ENCODE peak calls at places on chromosomes 1 and 21, in ten cellular contexts. Q is astrocyte, M is MCF 10A, S is heart left ventricle, D is HCT116, H is stomach, J is AG10803, L is transverse colon, X is fibroblast of lung, N is fibroblast of pulmonary artery. O is an unnamed sample.

GRCh38 chr1:34361781-34362357 is 185.2 kb downstream of the C1orf94 start:
- DNase-seq in Q (no peak), M (no peak), S (no peak), D (no peak), H (no peak), J (no peak), L (no peak), X (no peak), N (no peak), O (no peak)

GRCh38 chr1:228938248-228938891 is 203.1 kb downstream of the RHOU start:
- DNase-seq in Q (no peak), M (no peak), S (peak), D (no peak), H (no peak), J (no peak), L (no peak), X (no peak), N (no peak), O (no peak)

GRCh38 chr1:1170891-1171550 is 2.7 kb upstream of the TTLL10 start:
- DNase-seq in Q (no peak), M (no peak), S (peak), D (no peak), H (no peak), J (no peak), L (no peak), X (no peak), N (no peak), O (no peak)

GRCh38 chr1:88935522-88936222 is 44.3 kb upstream of the GTF2B start:
- DNase-seq in Q (peak), M (peak), S (no peak), D (peak), H (no peak), J (peak), L (no peak), X (peak), N (peak), O (peak)

GRCh38 chr1:94660994-94661393 is 119.4 kb upstream of the F3 start:
- DNase-seq in Q (peak), M (no peak), S (no peak), D (no peak), H (no peak), J (peak), L (no peak), X (peak), N (peak), O (no peak)

GRCh38 chr1:17047924-17048323 is 5.9 kb downstream of the SDHB start:
- DNase-seq in Q (no peak), M (no peak), S (no peak), D (no peak), H (no peak), J (no peak), L (no peak), X (no peak), N (no peak), O (no peak)

GRCh38 chr1:117686907-117687306 is 81.1 kb downstream of the TENT5C start:
- DNase-seq in Q (peak), M (peak), S (no peak), D (no peak), H (no peak), J (peak), L (no peak), X (peak), N (peak), O (peak)

GRCh38 chr1:64047549-64047969 is 155.9 kb upstream of the UBE2U start:
- DNase-seq in Q (no peak), M (no peak), S (no peak), D (no peak), H (no peak), J (no peak), L (no peak), X (no peak), N (no peak), O (no peak)

GRCh38 chr1:8158995-8159394 is 132.9 kb upstream of the ERRFI1 start:
- DNase-seq in Q (no peak), M (no peak), S (no peak), D (no peak), H (no peak), J (no peak), L (no peak), X (no peak), N (no peak), O (no peak)

GRCh38 chr1:51070640-51071039 is 31.4 kb upstream of the C1orf185 start:
- DNase-seq in Q (peak), M (no peak), S (no peak), D (no peak), H (no peak), J (peak), L (no peak), X (peak), N (peak), O (peak)

GRCh38 chr1:2388004-2388913 is 3.1 kb downstream of the MORN1 start:
- DNase-seq in Q (no peak), M (no peak), S (no peak), D (no peak), H (no peak), J (no peak), L (no peak), X (no peak), N (no peak), O (no peak)

GRCh38 chr1:117014209-117014608 is 12.6 kb downstream of the CD101 start:
- DNase-seq in Q (peak), M (no peak), S (no peak), D (no peak), H (no peak), J (no peak), L (no peak), X (peak), N (no peak), O (no peak)

GRCh38 chr1:204421441-204421840 is 9.8 kb upstream of the PPP1R15B start:
- DNase-seq in Q (no peak), M (no peak), S (no peak), D (no peak), H (no peak), J (no peak), L (no peak), X (no peak), N (no peak), O (no peak)

GRCh38 chr1:155273134-155273982 is at the start of gene CLK2:
- DNase-seq in Q (peak), M (peak), S (peak), D (peak), H (peak), J (peak), L (peak), X (peak), N (peak), O (peak)

GRCh38 chr1:155282488-155283086 is 5.3 kb downstream of the HCN3 start:
- DNase-seq in Q (no peak), M (no peak), S (no peak), D (no peak), H (no peak), J (no peak), L (no peak), X (no peak), N (no peak), O (no peak)

GRCh38 chr1:155277896-155278688 is 829 bp downstream of the HCN3 start:
- DNase-seq in Q (no peak), M (peak), S (peak), D (no peak), H (peak), J (no peak), L (peak), X (peak), N (peak), O (peak)

GRCh38 chr1:155277070-155277895 is at the start of gene HCN3:
- DNase-seq in Q (peak), M (peak), S (peak), D (peak), H (peak), J (peak), L (peak), X (peak), N (peak), O (peak)

GRCh38 chr1:155278689-155279160 is 1.5 kb downstream of the HCN3 start:
- DNase-seq in Q (no peak), M (no peak), S (no peak), D (no peak), H (no peak), J (no peak), L (no peak), X (no peak), N (no peak), O (no peak)
- TF ChIP-seq CTCF in Q (no peak), M (no peak), S (no peak), D (no peak), H (no peak), J (no peak), L (peak), X (no peak), N (no peak), O (no peak)

GRCh38 chr1:151048645-151049032 is 1.1 kb downstream of the C1orf56 start:
- DNase-seq in Q (no peak), M (no peak), S (no peak), D (no peak), H (no peak), J (no peak), L (no peak), X (no peak), N (no peak), O (no peak)
- TF ChIP-seq CTCF in Q (peak), M (peak), S (peak), D (no peak), H (no peak), J (peak), L (no peak), X (no peak), N (no peak), O (no peak)

GRCh38 chr1:15083578-15083977 is 70.0 kb upstream of the TMEM51 start:
- DNase-seq in Q (no peak), M (peak), S (no peak), D (no peak), H (no peak), J (peak), L (no peak), X (no peak), N (no peak), O (no peak)
- TF ChIP-seq CTCF in Q (no peak), M (no peak), S (no peak), D (no peak), H (no peak), J (no peak), L (no peak), X (no peak), N (no peak), O (no peak)

DNA sequence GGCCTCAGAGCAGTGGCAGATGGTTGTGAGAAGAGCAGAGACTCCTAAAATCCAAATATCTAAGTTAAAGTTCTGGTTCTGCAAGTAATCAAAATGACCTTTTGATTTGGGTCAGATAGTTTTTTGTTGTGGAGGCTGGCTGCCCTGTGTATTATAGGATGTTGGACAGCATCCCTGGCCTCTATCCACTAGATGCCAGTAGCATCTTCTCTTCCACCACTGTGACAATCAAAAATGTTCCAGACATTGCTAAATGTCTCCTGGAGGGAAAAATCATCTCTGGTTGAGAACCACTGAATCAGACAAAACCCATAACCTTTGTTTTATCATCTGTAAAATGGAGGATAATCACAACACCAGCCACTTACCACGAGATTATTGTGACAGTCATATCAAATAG is 5.9 kb upstream of the DPT start:
- DNase-seq in Q (no peak), M (no peak), S (no peak), D (no peak), H (no peak), J (no peak), L (no peak), X (no peak), N (no peak), O (no peak)
- TF ChIP-seq CTCF in Q (no peak), M (no peak), S (peak), D (no peak), H (no peak), J (no peak), L (no peak), X (no peak), N (peak), O (no peak)

DNA sequence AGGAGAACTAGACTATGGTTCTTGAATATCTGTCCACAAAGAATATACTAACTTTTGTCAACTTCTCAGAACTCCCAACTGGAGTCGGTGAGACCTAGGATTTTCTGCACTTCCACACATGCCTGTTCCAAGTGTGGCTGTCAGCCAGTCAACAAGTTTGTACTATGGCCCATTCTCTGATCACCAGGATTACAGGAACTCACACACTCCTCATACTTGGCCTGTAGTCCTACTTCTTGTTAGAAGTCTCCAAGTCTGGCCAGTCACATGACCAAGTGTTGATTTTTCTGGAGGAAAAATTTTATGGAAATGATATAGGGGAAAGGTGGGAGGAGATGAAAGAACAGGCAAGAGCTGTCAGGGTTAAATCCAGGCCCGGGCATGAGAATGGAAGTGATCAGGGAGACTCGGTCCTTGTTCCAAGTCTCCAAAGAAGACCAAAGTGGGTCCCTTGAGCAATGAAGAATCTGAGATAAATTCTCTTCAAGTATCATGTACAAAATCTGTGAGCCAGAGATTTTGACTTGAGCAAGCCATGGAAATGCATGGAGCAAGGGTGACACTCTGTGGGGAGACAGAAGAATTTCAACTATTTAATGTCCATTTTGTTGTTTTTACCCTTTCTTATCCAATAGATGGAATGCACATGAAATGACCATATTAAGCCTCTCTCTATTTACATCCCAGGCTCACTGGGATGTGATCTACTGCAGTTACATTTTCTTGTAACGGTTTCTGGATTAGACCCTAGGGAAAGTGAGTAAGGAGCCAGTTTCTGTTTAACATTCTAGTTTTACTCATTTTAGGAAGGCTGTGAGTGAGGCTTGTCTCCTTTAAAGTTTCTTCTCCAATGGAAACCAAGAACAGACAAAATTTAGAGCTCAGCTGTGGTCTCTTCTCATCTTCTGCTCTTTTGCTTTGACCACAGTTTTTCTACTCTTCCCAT is 320.9 kb downstream of the ASTN1 start:
- DNase-seq in Q (peak), M (peak), S (peak), D (peak), H (no peak), J (peak), L (no peak), X (peak), N (peak), O (peak)
- TF ChIP-seq CTCF in Q (peak), M (peak), S (peak), D (peak), H (no peak), J (peak), L (peak), X (peak), N (peak), O (peak)

DNA sequence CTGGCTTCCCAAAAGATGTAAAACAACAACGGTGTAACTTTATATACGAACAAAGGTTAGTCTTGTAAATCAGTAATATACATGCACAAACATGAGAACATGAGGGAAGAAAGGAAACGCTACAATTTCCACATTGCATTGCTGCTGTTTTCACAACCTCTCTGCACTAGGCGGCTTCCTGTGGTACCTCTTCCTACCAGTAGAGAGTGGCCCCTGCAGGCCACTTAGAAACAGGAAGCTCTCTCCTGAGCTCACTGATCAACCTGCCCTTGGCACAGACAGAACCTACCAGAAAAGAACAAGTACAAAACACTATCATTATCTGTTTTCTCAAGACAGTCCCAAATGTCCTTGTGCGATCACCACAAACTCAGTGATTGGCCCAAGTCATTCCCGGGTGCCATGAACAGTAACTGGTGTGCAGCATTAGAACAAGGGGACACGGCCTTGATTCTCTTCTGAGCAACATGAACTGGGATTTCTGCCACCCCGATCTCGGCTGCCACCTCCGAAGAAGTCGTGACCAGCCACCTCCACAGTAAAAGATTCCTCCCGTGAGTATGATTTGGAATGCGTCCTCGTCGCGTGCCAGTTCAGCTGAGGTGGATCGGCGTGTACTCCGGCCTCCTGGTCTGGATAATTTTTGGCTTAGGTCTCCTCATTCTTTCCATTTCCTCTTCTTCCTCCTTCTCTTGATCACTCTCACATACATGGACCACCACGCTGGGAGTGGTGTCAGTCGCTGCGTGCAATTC is 5.7 kb upstream of the KCNE1 start:
- DNase-seq in Q (no peak), M (no peak), S (no peak), D (no peak), H (no peak), J (no peak), L (no peak), X (no peak), N (no peak), O (no peak)
- TF ChIP-seq CTCF in Q (no peak), M (no peak), S (peak), D (peak), H (no peak), J (peak), L (no peak), X (no peak), N (peak), O (no peak)

GRCh38 chr1:78743626-78744025 is 94.0 kb downstream of the IFI44 start:
- DNase-seq in Q (peak), M (peak), S (no peak), D (no peak), H (no peak), J (peak), L (no peak), X (peak), N (peak), O (peak)
- TF ChIP-seq CTCF in Q (no peak), M (no peak), S (no peak), D (no peak), H (no peak), J (peak), L (no peak), X (no peak), N (peak), O (peak)